ENCODE peak calls at places on chromosomes 5 and 9, in eight cellular contexts. V, Q, E, F, D, W, N and I are unnamed samples.

GRCh38 chr5:24633705-24634325 is 11.0 kb downstream of the CDH10 start:
- DNase-seq in V (no peak), Q (no peak), E (no peak), F (no peak), D (peak), W (no peak), N (peak), I (peak)

GRCh38 chr5:140780512-140780911 is 5.4 kb upstream of the PCDHA1 start:
- DNase-seq in V (no peak), Q (no peak), E (no peak), F (no peak), D (no peak), W (no peak), N (no peak), I (no peak)

GRCh38 chr5:10400411-10400810 is 41.3 kb upstream of the ROPN1L start:
- DNase-seq in V (no peak), Q (no peak), E (no peak), F (no peak), D (no peak), W (no peak), N (no peak), I (no peak)

GRCh38 chr5:7392401-7393024 is 3.4 kb upstream of the ADCY2 start:
- DNase-seq in V (peak), Q (no peak), E (no peak), F (no peak), D (peak), W (no peak), N (peak), I (no peak)

GRCh38 chr9:3857673-3858072 is 331.9 kb upstream of the RFX3 start:
- DNase-seq in V (no peak), Q (no peak), E (no peak), F (no peak), D (peak), W (no peak), N (peak), I (no peak)

GRCh38 chr9:4508246-4508906 is 18.1 kb downstream of the SLC1A1 start:
- DNase-seq in V (no peak), Q (no peak), E (no peak), F (no peak), D (peak), W (no peak), N (peak), I (no peak)

GRCh38 chr5:58871648-58872242 is 288.9 kb downstream of the RAB3C start:
- DNase-seq in V (peak), Q (no peak), E (no peak), F (no peak), D (peak), W (no peak), N (peak), I (peak)

GRCh38 chr9:33159760-33160127 is 7.4 kb downstream of the B4GALT1 start:
- DNase-seq in V (peak), Q (no peak), E (no peak), F (no peak), D (peak), W (peak), N (peak), I (peak)

GRCh38 chr9:108569624-108570023 is 286.2 kb downstream of the ACTL7B start:
- DNase-seq in V (no peak), Q (no peak), E (no peak), F (peak), D (peak), W (no peak), N (peak), I (no peak)

DNA sequence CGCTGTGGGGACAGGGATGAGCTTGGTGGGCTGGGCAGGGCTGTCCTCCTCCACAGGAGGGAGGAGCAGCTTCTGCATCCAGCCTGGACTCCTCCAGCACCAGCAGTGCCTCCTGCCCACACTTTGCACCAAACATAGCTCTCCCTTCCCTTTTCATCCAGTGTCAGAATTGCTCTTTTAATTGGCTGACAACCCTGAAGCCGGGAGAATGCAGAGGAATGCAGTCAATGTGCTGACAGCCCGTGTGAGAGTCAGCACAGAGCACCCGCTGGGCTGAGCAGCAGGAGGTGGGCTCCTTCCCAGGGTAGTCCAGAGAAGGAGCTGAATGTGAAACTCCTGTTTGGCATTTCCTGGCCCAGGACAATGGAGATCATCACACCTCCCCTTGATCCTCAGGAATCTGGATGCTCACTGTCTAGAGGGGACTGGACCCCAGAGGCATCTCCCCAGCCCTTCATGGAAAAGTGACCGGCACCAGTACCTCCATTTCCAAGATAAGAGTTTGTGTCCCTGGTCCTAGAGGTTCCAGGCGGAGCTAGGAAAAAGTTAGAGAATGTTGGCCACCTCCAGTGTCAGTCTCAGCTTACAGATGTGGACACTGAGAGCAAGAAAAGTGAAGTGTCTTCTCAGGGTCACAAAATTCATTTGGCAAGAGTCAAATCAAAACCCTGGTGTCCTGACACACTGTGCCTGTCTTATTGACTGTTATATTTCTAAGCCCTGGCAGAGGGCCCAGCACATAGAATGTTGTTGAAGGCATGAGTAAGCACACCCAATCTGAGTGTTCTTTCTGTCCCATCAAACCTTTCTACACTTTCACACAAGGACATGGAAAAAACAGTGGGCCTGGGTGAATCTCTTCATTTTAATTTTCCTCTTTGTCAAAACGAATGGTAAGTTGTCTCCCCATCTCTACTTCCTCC is 202.1 kb downstream of the SNX18 start:
- DNase-seq in V (no peak), Q (no peak), E (no peak), F (no peak), D (peak), W (no peak), N (peak), I (no peak)
- TF ChIP-seq CTCF in V (no peak), Q (no peak), E (no peak), F (no peak), D (no peak), W (no peak), N (no peak), I (no peak)

DNA sequence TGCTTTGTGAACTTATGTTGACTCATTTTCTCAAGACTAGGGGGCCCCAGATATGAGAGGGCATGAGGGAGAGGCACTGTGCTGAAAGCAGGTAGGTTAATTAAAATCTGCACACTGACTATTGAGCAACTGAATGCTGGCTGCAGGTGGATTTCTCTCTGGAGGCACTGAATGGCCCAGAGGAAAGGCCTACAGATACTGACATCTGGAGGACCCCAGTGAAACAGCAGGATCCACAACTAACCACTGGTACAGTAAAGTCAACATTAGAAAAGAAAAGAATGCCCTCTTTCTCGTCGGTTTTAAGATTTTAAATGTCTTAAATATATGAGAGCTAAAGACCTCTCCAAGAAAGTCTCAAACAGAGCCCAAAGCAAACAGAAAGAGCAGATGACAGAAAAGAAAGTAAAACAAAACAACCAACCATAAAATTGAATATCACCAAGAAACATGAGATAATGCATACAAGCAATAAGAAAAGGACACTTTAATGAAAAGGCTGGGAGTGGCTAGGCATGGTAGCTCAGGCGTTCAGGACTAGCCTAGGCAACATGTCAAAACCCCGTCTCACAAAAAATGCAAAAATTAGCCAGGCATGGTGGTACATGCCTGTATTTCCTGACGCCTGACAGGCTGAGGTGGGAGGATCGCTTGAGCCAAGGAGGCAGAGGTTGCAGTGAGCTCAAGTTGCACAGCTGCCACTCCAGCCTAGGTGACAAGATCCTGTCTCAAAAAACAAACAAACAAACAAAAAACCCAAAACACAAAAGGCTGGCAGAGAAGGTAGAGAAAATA is 43.3 kb downstream of the PUM3 start:
- DNase-seq in V (no peak), Q (no peak), E (no peak), F (no peak), D (peak), W (no peak), N (peak), I (no peak)
- TF ChIP-seq CTCF in V (peak), Q (no peak), E (peak), F (peak), D (peak), W (peak), N (peak), I (no peak)

GRCh38 chr9:38700695-38701094 is 19.2 kb downstream of the FAM240B start:
- DNase-seq in V (no peak), Q (no peak), E (no peak), F (no peak), D (peak), W (no peak), N (peak), I (no peak)
- TF ChIP-seq CTCF in V (no peak), Q (no peak), E (no peak), F (no peak), D (peak), W (no peak), N (no peak), I (no peak)

GRCh38 chr5:50766462-50766861 is 100.0 kb downstream of the PARP8 start:
- DNase-seq in V (no peak), Q (no peak), E (no peak), F (no peak), D (peak), W (no peak), N (no peak), I (no peak)

GRCh38 chr5:50768650-50769049 is 102.2 kb downstream of the PARP8 start:
- DNase-seq in V (no peak), Q (no peak), E (no peak), F (no peak), D (no peak), W (no peak), N (no peak), I (no peak)

GRCh38 chr5:50766967-50767366 is 100.5 kb downstream of the PARP8 start:
- DNase-seq in V (no peak), Q (no peak), E (no peak), F (no peak), D (no peak), W (no peak), N (no peak), I (no peak)

GRCh38 chr5:50767588-50767987 is 101.2 kb downstream of the PARP8 start:
- DNase-seq in V (no peak), Q (no peak), E (no peak), F (peak), D (peak), W (no peak), N (peak), I (no peak)

DNA sequence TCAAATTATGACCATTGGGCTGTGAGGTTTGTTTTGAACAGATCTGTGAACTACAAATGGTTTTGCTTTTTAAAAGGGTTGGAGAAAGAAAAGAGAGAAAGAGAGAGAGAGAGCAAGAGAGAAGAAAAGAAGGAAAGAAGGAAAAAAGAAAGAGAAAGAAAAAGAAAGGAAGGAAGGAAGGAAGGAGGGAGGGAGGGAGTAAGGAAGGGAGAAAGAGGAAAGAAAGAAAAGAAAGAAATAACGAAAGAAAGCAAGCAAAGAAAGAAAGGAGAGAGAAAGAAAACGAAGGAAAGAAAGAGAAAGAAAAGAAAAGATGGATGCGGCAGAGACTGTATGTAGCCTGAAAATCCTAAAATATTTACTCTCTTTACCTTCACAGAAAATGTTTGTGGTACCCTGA is 104.0 kb downstream of the PARP8 start:
- DNase-seq in V (no peak), Q (no peak), E (no peak), F (no peak), D (no peak), W (no peak), N (no peak), I (no peak)
- TF ChIP-seq CTCF in V (no peak), Q (peak), E (no peak), F (no peak), D (no peak), W (no peak), N (no peak), I (no peak)

DNA sequence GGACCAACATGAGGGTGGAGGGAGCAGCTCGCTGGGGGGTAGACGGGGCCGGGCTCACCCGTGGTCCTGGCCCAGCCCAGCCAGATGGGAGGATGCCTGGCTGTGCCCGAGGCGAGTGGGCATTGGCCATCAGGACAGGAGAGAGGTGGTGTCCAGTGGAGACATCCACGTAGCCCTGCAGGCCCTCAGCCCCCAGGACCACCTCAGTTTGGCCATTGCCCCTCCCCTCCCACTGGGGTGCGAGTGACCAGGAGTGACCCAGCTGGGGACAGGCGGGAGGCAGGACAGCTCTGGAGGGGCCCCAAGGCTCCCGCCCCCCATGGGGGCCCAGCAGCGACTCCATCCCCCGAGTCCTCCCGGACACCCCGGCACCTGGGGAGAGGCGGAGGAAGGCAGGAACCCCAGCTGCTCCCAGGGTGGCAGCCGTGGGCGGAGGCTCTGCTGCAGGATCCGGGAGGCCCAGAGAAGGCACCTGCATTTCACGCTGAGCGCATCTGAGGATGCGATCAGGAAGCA is 8.3 kb downstream of the NOXA1 start:
- DNase-seq in V (no peak), Q (peak), E (no peak), F (no peak), D (no peak), W (peak), N (no peak), I (no peak)
- TF ChIP-seq CTCF in V (no peak), Q (no peak), E (no peak), F (no peak), D (no peak), W (no peak), N (no peak), I (no peak)

DNA sequence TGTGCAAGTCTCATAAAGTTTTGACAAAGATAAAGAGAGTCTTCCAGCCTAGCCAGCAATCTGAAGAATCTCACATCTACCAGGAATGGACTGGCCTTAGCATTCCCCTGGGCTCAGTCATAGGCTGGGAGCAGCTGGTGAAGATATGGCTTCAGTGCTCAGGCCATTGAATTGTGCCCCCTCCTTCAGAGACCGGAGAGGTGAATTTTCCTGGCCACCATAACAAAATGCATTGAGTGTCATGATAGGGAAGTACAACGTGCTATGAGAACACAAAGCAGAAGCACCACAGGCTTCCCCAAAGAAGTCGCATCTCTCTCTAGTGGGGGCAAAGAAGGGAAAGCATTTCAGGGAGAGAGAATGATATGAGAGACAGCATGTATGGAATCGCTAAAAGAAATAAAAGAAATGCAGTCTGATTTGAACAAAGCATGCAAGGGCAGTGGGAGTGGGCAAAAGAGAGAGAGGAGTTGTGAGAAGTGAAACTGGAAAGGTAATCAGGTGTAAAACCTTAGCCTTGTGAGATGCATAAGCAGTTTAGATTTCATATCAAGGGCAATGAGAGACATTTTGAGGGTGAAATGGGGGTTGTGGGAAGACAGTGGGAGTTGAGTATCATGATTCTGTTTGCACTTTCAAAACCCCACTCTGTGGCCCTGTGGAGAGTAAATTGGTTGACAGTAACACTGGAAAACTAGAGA is 57.1 kb upstream of the NMUR2 start:
- DNase-seq in V (no peak), Q (no peak), E (no peak), F (no peak), D (peak), W (peak), N (no peak), I (no peak)
- TF ChIP-seq CTCF in V (no peak), Q (peak), E (no peak), F (no peak), D (peak), W (no peak), N (no peak), I (no peak)

GRCh38 chr5:318341-318897 is 3.1 kb upstream of the AHRR start:
- DNase-seq in V (no peak), Q (peak), E (no peak), F (no peak), D (peak), W (no peak), N (peak), I (peak)
- TF ChIP-seq CTCF in V (no peak), Q (no peak), E (no peak), F (no peak), D (no peak), W (peak), N (no peak), I (peak)